ENCODE peak calls at places on chromosomes 4 and X, in eight cellular contexts. G is foreskin fibroblast; Y is RPMI7951; U is stimulated activated naive CD8-positive, alpha-beta T cell treated with anti-CD3 and anti-CD28 coated beads, Interleukin-15, Interleukin-2, amounts not matched to agents 100 U/mL and 50 U/mL, for 24 hours; E is right atrium auricular region; M is DMS 273 treated with DMSO at 0.1 percent for 48 hours; T is dermis microvascular lymphatic vessel endothelial cell; V is prostate gland. D is an unnamed sample.

GRCh38 chr4:152591361-152591760 is 55.5 kb upstream of the FBXW7 start:
- DNase-seq in G (peak), Y (peak), U (peak), E (peak), M (no peak), T (no peak), V (no peak), D (peak)

GRCh38 chr4:19329077-19329476 is 922.6 kb upstream of the SLIT2 start:
- DNase-seq in G (no peak), Y (no peak), U (no peak), E (no peak), M (no peak), T (no peak), V (no peak), D (peak)

GRCh38 chr4:3276961-3277360 is 15.9 kb upstream of the RGS12 start:
- DNase-seq in G (peak), Y (peak), U (no peak), E (no peak), M (no peak), T (no peak), V (no peak), D (no peak)

GRCh38 chrX:48498374-48498809 is 10.4 kb upstream of the PORCN start:
- DNase-seq in G (peak), Y (peak), U (no peak), E (no peak), M (no peak), T (no peak), V (no peak), D (no peak)

GRCh38 chr4:39067031-39067430 is 5.0 kb downstream of the KLHL5 start:
- DNase-seq in G (no peak), Y (no peak), U (no peak), E (no peak), M (no peak), T (no peak), V (no peak), D (no peak)

GRCh38 chrX:13892856-13893255 is 76.0 kb upstream of the GPM6B start:
- DNase-seq in G (no peak), Y (no peak), U (no peak), E (no peak), M (no peak), T (no peak), V (no peak), D (no peak)

GRCh38 chrX:64377753-64378152 is 17.5 kb downstream of the MTMR8 start:
- DNase-seq in G (no peak), Y (no peak), U (no peak), E (no peak), M (no peak), T (no peak), V (no peak), D (no peak)

GRCh38 chrX:16114640-16115039 is 8.7 kb upstream of the GRPR start:
- DNase-seq in G (peak), Y (peak), U (no peak), E (no peak), M (no peak), T (no peak), V (no peak), D (no peak)

GRCh38 chrX:18792828-18793227 is 85.4 kb downstream of the PPEF1 start:
- DNase-seq in G (no peak), Y (no peak), U (no peak), E (no peak), M (no peak), T (no peak), V (no peak), D (no peak)

GRCh38 chr4:10015140-10015753 is 6.0 kb downstream of the SLC2A9 start:
- DNase-seq in G (no peak), Y (peak), U (peak), E (no peak), M (no peak), T (peak), V (peak), D (peak)